ENCODE peak calls at places on chromosomes 5 and 9, in seven cellular contexts. One of them, this sample, is unnamed.
A peak's percentile ranks its signal among the peaks of the same experiment; 100 is the strongest.

GRCh38 chr5:128402506-128402905 is 135.5 kb downstream of the FBN2 start:
- DNase-seq in GM12878: no peak
- DNase-seq in prostate gland: no peak
- DNase-seq in transverse colon: no peak
- DNase-seq in stomach: no peak
- DNase-seq in GM23338: no peak
- DNase-seq in SK-N-SH: no peak
- DNase-seq in this sample: no peak

GRCh38 chr5:177446184-177447065 is at the start of gene PRR7:
- DNase-seq in SK-N-SH: peak; percentile 95
- DNase-seq in prostate gland: peak; percentile 51
- DNase-seq in stomach: peak; percentile 66
- DNase-seq in GM23338: peak; percentile 73
- DNase-seq in transverse colon: peak; percentile 67
- DNase-seq in GM12878: no peak
- DNase-seq in this sample: no peak

GRCh38 chr5:74310967-74311930 is 329.3 kb downstream of the ENC1 start:
- DNase-seq in SK-N-SH: peak; percentile 27
- DNase-seq in stomach: no peak
- DNase-seq in transverse colon: no peak
- DNase-seq in GM12878: no peak
- DNase-seq in GM23338: no peak
- DNase-seq in prostate gland: no peak
- DNase-seq in this sample: no peak

GRCh38 chr5:39863926-39864572 is 439.3 kb upstream of the DAB2 start:
- DNase-seq in SK-N-SH: no peak
- DNase-seq in GM12878: no peak
- DNase-seq in GM23338: peak; percentile 3
- DNase-seq in transverse colon: no peak
- DNase-seq in prostate gland: peak; percentile 21
- DNase-seq in stomach: peak; percentile 27
- DNase-seq in this sample: no peak

GRCh38 chr5:67095346-67095871 is 101.2 kb downstream of the CD180 start:
- DNase-seq in GM23338: peak; percentile 18
- DNase-seq in stomach: peak; percentile 63
- DNase-seq in transverse colon: peak; percentile 72
- DNase-seq in SK-N-SH: no peak
- DNase-seq in GM12878: no peak
- DNase-seq in prostate gland: peak; percentile 61
- DNase-seq in this sample: peak; percentile 90

GRCh38 chr9:18976368-18977238 is 56.4 kb downstream of the SAXO1 start:
- DNase-seq in GM12878: no peak
- DNase-seq in stomach: peak; percentile 28
- DNase-seq in SK-N-SH: peak; percentile 13
- DNase-seq in prostate gland: no peak
- DNase-seq in transverse colon: no peak
- DNase-seq in GM23338: no peak
- DNase-seq in this sample: no peak

GRCh38 chr5:174503461-174504265 is 220.7 kb upstream of the MSX2 start:
- DNase-seq in stomach: peak; percentile 63
- DNase-seq in SK-N-SH: no peak
- DNase-seq in prostate gland: peak; percentile 72
- DNase-seq in GM12878: no peak
- DNase-seq in GM23338: no peak
- DNase-seq in transverse colon: peak; percentile 52
- DNase-seq in this sample: no peak

GRCh38 chr9:37997636-37998374 is 71.2 kb downstream of the SHB start:
- DNase-seq in SK-N-SH: peak; percentile 67
- DNase-seq in transverse colon: no peak
- DNase-seq in GM12878: no peak
- DNase-seq in stomach: no peak
- DNase-seq in GM23338: no peak
- DNase-seq in prostate gland: peak; percentile 81
- DNase-seq in this sample: peak; percentile 86

GRCh38 chr9:114516913-114517312 is 11.6 kb upstream of the WHRN start:
- DNase-seq in prostate gland: no peak
- DNase-seq in transverse colon: no peak
- DNase-seq in SK-N-SH: no peak
- DNase-seq in GM23338: no peak
- DNase-seq in GM12878: no peak
- DNase-seq in stomach: no peak
- DNase-seq in this sample: no peak

GRCh38 chr5:14870347-14871083 is 1.1 kb downstream of the ANKH start:
- DNase-seq in prostate gland: peak; percentile 37
- DNase-seq in GM12878: no peak
- DNase-seq in SK-N-SH: peak; percentile 49
- DNase-seq in transverse colon: peak; percentile 69
- DNase-seq in GM23338: peak; percentile 33
- DNase-seq in stomach: peak; percentile 31
- DNase-seq in this sample: no peak

DNA sequence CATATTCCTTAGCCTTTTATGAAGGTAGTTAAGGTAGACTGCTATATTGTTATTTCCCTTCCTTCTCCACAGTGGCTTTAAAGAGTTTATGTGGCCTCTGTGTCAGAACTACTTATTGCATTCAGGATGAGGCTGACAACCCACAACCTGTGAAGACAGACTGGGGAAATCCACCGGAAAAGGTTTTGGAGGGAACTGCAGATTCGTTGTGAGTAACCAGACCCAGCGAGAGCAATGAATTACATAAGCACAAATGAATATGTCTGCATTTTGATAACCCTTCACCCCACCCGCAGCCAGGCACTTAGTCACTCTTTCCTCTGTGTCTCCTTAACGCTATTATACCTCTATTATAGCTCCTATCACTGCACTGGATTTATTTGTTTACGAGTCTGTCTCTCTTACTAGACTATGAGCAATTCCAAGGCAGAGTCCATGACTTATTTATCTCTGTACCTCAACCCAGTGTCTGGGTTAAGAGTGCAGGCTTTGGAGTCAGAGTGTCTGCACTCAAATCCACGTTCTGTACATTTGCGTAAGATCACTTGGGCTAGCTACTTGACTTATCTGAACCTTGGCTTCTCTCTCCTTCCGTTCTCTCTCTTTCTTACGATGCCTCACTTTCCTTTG is 19.2 kb downstream of the KCTD16 start:
- DNase-seq in stomach: peak; percentile 40
- DNase-seq in prostate gland: no peak
- DNase-seq in GM23338: no peak
- DNase-seq in transverse colon: peak; percentile 53
- DNase-seq in GM12878: peak; percentile 76
- DNase-seq in SK-N-SH: peak; percentile 9
- DNase-seq in this sample: no peak
- TF ChIP-seq POLR2AphosphoS5 in stomach: peak; percentile 11
- TF ChIP-seq POLR2AphosphoS5 in prostate gland: no peak
- TF ChIP-seq POLR2AphosphoS5 in GM23338: no peak
- TF ChIP-seq POLR2AphosphoS5 in transverse colon: no peak
- TF ChIP-seq POLR2AphosphoS5 in GM12878: no peak
- TF ChIP-seq POLR2AphosphoS5 in SK-N-SH: peak; percentile 45
- TF ChIP-seq POLR2AphosphoS5 in this sample: no peak

DNA sequence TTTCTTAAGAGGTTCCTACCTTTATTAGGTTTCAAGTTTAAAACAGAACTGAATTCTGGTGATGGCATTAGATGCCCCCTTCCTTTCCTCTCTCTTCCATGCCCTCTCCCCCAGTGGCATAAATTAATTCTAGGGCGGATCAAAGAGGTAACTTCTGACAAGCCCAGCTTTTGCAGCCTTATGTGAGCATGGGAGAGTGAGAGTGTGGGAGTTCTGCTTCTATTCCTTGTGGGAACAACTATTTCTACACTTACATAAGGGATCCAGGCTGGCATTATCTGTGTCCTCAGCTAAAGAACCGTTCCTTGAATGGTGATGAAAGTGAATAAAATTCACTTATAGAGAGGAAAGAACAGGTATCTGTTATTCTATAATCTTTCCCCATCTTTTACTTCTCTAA is 437.6 kb downstream of the KIF4B start:
- DNase-seq in GM23338: no peak
- DNase-seq in transverse colon: no peak
- DNase-seq in GM12878: no peak
- DNase-seq in stomach: no peak
- DNase-seq in SK-N-SH: no peak
- DNase-seq in prostate gland: no peak
- DNase-seq in this sample: no peak
- TF ChIP-seq CTCF in GM23338: no peak
- TF ChIP-seq CTCF in transverse colon: no peak
- TF ChIP-seq CTCF in GM12878: no peak
- TF ChIP-seq CTCF in stomach: no peak
- TF ChIP-seq CTCF in SK-N-SH: no peak
- TF ChIP-seq CTCF in prostate gland: no peak
- TF ChIP-seq CTCF in this sample: no peak

DNA sequence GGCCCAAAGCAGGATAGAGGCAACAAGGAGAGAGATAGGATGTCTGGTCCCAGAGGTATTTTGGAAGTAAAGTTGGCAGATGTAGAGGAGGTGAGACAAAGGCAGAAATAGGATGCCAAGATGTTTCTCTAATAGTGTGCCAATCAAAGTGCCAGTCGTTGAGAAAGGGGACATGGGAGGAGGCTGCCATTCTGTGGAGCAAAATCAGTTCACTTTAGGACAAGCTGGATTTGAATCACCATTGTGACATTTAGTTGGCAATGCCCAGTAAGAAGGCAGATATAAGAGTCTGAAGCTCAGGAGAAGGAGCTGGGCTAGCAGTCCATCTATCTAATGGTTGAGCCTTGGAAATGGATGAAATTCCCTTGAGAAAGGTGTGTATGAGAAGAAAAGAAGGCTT is 53.8 kb downstream of the ADRB2 start:
- DNase-seq in stomach: no peak
- DNase-seq in transverse colon: no peak
- DNase-seq in GM23338: no peak
- DNase-seq in SK-N-SH: no peak
- DNase-seq in GM12878: no peak
- DNase-seq in prostate gland: no peak
- DNase-seq in this sample: no peak
- TF ChIP-seq POLR2AphosphoS5 in stomach: no peak
- TF ChIP-seq POLR2AphosphoS5 in transverse colon: no peak
- TF ChIP-seq POLR2AphosphoS5 in GM23338: no peak
- TF ChIP-seq POLR2AphosphoS5 in SK-N-SH: no peak
- TF ChIP-seq POLR2AphosphoS5 in GM12878: no peak
- TF ChIP-seq POLR2AphosphoS5 in prostate gland: no peak
- TF ChIP-seq POLR2AphosphoS5 in this sample: no peak

GRCh38 chr9:90057361-90057760 is 452.5 kb downstream of the GADD45G start:
- DNase-seq in GM12878: no peak
- DNase-seq in transverse colon: no peak
- DNase-seq in SK-N-SH: no peak
- DNase-seq in prostate gland: no peak
- DNase-seq in GM23338: no peak
- DNase-seq in stomach: no peak
- DNase-seq in this sample: no peak

GRCh38 chr9:90047828-90048227 is 443.0 kb downstream of the GADD45G start:
- DNase-seq in prostate gland: no peak
- DNase-seq in transverse colon: no peak
- DNase-seq in SK-N-SH: no peak
- DNase-seq in GM12878: no peak
- DNase-seq in GM23338: no peak
- DNase-seq in stomach: no peak
- DNase-seq in this sample: no peak

GRCh38 chr9:90055226-90055625 is 450.4 kb downstream of the GADD45G start:
- DNase-seq in GM12878: no peak
- DNase-seq in SK-N-SH: no peak
- DNase-seq in GM23338: no peak
- DNase-seq in stomach: no peak
- DNase-seq in prostate gland: no peak
- DNase-seq in transverse colon: no peak
- DNase-seq in this sample: no peak

GRCh38 chr9:90054810-90055209 is 450.0 kb downstream of the GADD45G start:
- DNase-seq in transverse colon: no peak
- DNase-seq in GM12878: no peak
- DNase-seq in GM23338: no peak
- DNase-seq in SK-N-SH: no peak
- DNase-seq in stomach: no peak
- DNase-seq in prostate gland: no peak
- DNase-seq in this sample: no peak

DNA sequence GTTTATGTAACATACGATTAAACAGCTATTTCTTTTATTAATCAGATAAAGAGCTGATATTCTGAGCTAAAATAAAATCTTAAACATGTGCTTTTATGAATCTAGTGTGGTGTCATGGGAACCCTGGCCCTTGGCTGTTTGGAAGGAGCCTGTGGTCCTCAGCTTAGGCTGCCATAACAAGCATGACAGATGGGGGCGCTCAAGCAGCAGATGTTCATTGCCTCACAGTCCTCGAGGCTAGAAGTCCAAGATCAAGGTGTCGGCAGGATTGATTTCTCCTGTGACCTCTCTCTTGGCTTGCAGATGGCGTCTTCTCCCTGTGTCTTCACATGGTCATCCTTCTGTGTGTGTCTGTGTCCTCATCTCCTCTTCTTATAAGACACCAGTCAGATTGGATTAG is 448.2 kb downstream of the GADD45G start:
- DNase-seq in transverse colon: no peak
- DNase-seq in stomach: no peak
- DNase-seq in prostate gland: no peak
- DNase-seq in GM12878: no peak
- DNase-seq in GM23338: peak; percentile 74
- DNase-seq in SK-N-SH: no peak
- DNase-seq in this sample: no peak
- TF ChIP-seq CTCF in transverse colon: no peak
- TF ChIP-seq CTCF in stomach: no peak
- TF ChIP-seq CTCF in prostate gland: no peak
- TF ChIP-seq CTCF in GM12878: peak; percentile 20
- TF ChIP-seq CTCF in GM23338: peak; percentile 60
- TF ChIP-seq CTCF in SK-N-SH: peak; percentile 19
- TF ChIP-seq CTCF in this sample: no peak

This sample was measured in sigmoid colon.